ENCODE peak calls at places on chromosomes 6 and 20, in four cellular contexts. X is upper lobe of left lung, I is GM23338, G is stomach. C is an unnamed sample.
A peak's percentile ranks its signal among the peaks of the same experiment; 100 is the strongest.

GRCh38 chr6:170093276-170093657 is 197.6 kb downstream of the DLL1 start:
- DNase-seq in X (peak; percentile 15), I (no peak), G (peak; percentile 14), C (no peak)

GRCh38 chr6:24584390-24584735 is 61.6 kb downstream of the KIAA0319 start:
- DNase-seq in G (no peak), X (no peak), I (no peak), C (no peak)

GRCh38 chr6:1535295-1535694 is 74.4 kb upstream of the FOXC1 start:
- DNase-seq in G (no peak), I (no peak), X (no peak), C (no peak)

GRCh38 chr20:16147221-16147620 is 426.0 kb downstream of the KIF16B start:
- DNase-seq in G (no peak), X (no peak), I (no peak), C (no peak)

GRCh38 chr6:4210619-4211419 is 75.4 kb upstream of the ECI2 start:
- DNase-seq in I (peak; percentile 86), X (no peak), G (peak; percentile 69), C (no peak)

GRCh38 chr6:125950293-125950692 is 6.3 kb upstream of the HINT3 start:
- DNase-seq in X (no peak), G (no peak), I (peak; percentile 64), C (no peak)

GRCh38 chr6:14804444-14805210 is 441.2 kb upstream of the JARID2 start:
- DNase-seq in X (no peak), I (no peak), G (peak; percentile 77), C (no peak)

GRCh38 chr20:22394583-22394982 is 189.8 kb downstream of the FOXA2 start:
- DNase-seq in I (no peak), X (no peak), G (no peak), C (no peak)

GRCh38 chr20:4740774-4741431 is 19.2 kb downstream of the PRND start:
- DNase-seq in X (peak; percentile 41), I (peak; percentile 91), G (peak; percentile 58), C (no peak)

GRCh38 chr6:19301980-19302379 is 535.2 kb upstream of the ID4 start:
- DNase-seq in I (no peak), X (no peak), G (no peak), C (no peak)

GRCh38 chr6:71383891-71384489 is 95.4 kb downstream of the OGFRL1 start:
- DNase-seq in G (no peak), I (peak; percentile 77), X (no peak), C (no peak)

GRCh38 chr6:105192707-105193465 is 13.1 kb upstream of the POPDC3 start:
- DNase-seq in X (no peak), G (no peak), I (no peak), C (no peak)

GRCh38 chr20:57930328-57930727 is 220.5 kb upstream of the PMEPA1 start:
- DNase-seq in X (no peak), G (no peak), I (no peak), C (no peak)

GRCh38 chr6:15950962-15951569 is 177.8 kb upstream of the MYLIP start:
- DNase-seq in X (no peak), G (no peak), I (no peak), C (no peak)

GRCh38 chr6:145749632-145750031 is 14.3 kb upstream of the EPM2A start:
- DNase-seq in X (no peak), G (no peak), I (no peak), C (no peak)

GRCh38 chr6:149473080-149474052 is 11.4 kb downstream of the ZC3H12D start:
- DNase-seq in G (peak; percentile 44), I (no peak), X (no peak), C (no peak)

GRCh38 chr6:151291145-151292055 is 51.6 kb downstream of the AKAP12 start:
- DNase-seq in I (no peak), G (no peak), X (no peak), C (no peak)

GRCh38 chr6:68967549-68968300 is 332.6 kb downstream of the ADGRB3 start:
- DNase-seq in X (peak; percentile 39), I (peak; percentile 90), G (peak; percentile 57), C (no peak)

GRCh38 chr20:33443006-33443511 is 504 bp downstream of the SNTA1 start:
- DNase-seq in I (peak; percentile 47), X (no peak), G (peak; percentile 29), C (no peak)

GRCh38 chr6:137430954-137431353 is 63.2 kb downstream of the OLIG3 start:
- DNase-seq in I (no peak), G (no peak), X (no peak), C (no peak)

GRCh38 chr6:17580518-17581048 is 19.5 kb upstream of the FAM8A1 start:
- DNase-seq in X (peak; percentile 39), I (peak; percentile 79), G (peak; percentile 35), C (no peak)

GRCh38 chr6:132333639-132334516 is 67.4 kb downstream of the MOXD1 start:
- DNase-seq in I (peak; percentile 34), X (no peak), G (peak; percentile 57), C (no peak)

GRCh38 chr6:142838821-142839685 is 105.9 kb downstream of the HIVEP2 start:
- DNase-seq in G (no peak), I (no peak), X (no peak), C (no peak)

GRCh38 chr6:139336488-139336887 is 38.0 kb downstream of the CITED2 start:
- DNase-seq in I (no peak), G (peak; percentile 50), X (no peak), C (no peak)

GRCh38 chr6:86969573-86969972 is 32.2 kb downstream of the HTR1E start:
- DNase-seq in X (no peak), I (no peak), G (peak; percentile 72), C (no peak)

GRCh38 chr6:26520088-26520839 is 17.9 kb upstream of the HMGN4 start:
- DNase-seq in X (no peak), G (no peak), I (no peak), C (no peak)

GRCh38 chr6:1502041-1502440 is 107.7 kb upstream of the FOXC1 start:
- DNase-seq in G (no peak), X (no peak), I (no peak), C (no peak)

GRCh38 chr20:16970751-16971150 is 222.6 kb downstream of the OTOR start:
- DNase-seq in X (no peak), I (no peak), G (no peak), C (no peak)

GRCh38 chr20:9829835-9830234 is 9.0 kb downstream of the PAK5 start:
- DNase-seq in X (no peak), I (peak; percentile 66), G (no peak), C (no peak)

GRCh38 chr20:6622041-6622440 is 145.4 kb upstream of the BMP2 start:
- DNase-seq in G (no peak), I (no peak), X (no peak), C (no peak)

GRCh38 chr20:51631011-51631950 is 88.8 kb upstream of the NFATC2 start:
- DNase-seq in X (peak; percentile 32), G (no peak), I (no peak), C (no peak)

GRCh38 chr20:32891491-32891890 is 32.8 kb downstream of the EFCAB8 start:
- DNase-seq in G (no peak), X (no peak), I (no peak), C (no peak)

GRCh38 chr6:33443025-33443424 is 11.4 kb upstream of the ZBTB9 start:
- DNase-seq in X (no peak), I (no peak), G (no peak), C (no peak)

GRCh38 chr6:33441457-33441856 is 12.9 kb upstream of the ZBTB9 start:
- DNase-seq in X (no peak), G (no peak), I (no peak), C (no peak)

GRCh38 chr6:33443619-33444504 is 10.5 kb upstream of the ZBTB9 start:
- DNase-seq in X (no peak), I (no peak), G (no peak), C (no peak)

GRCh38 chr6:33440649-33441309 is 13.6 kb upstream of the ZBTB9 start:
- DNase-seq in X (no peak), I (no peak), G (no peak), C (no peak)

GRCh38 chr6:33442283-33442682 is 12.1 kb upstream of the ZBTB9 start:
- DNase-seq in G (no peak), X (no peak), I (no peak), C (no peak)
- H3K27me3 ChIP-seq in G (no peaks in the 10 kb centered on the region), X (no peaks in the 10 kb centered on the region), I (no peaks in the 10 kb centered on the region), C (no peaks in the 10 kb centered on the region)

DNA sequence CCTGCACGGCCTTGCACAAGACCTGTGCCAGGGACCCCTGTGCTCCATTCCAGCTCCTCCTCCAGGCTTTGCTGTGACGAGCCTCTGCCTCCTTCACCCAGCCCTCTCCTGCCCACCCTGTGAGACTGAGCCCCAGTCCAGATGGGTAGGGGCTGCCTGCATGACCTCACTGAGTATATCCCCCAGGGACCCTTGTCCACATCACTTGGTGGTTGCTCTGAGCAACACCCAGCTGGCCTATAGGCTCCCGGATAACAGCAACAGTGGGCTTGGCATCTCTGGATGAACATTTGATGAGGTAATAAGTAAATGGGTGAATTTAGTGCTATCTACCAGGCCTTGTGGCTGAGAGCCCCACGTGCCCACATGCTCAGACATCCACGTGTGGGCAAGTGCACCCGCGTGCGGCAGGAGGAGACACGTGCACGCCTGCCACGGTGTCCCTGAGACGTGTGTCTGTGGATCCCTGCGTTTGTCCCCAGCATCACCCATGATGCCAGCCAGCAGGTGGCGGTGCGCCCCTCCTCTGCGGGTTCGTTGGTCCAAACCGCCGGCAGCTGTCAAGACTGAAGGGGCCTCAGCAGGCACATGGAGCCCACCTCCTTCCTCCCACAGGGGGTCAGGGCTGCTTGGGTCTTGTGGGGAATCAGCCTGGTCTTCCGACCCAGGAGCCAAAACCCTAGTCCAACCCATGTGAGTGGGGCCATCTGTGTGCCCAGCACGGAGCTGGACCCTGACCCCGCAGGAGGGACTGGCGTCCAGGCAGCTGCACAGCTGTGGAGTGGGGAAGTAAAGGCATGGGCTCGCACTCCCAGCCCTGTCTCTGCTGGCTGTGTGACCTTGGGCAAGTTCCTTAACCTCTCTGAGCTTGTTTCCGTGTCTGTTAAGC is 45.9 kb downstream of the FGD2 start:
- DNase-seq in I (peak; percentile 95), X (peak; percentile 93), G (peak; percentile 93), C (no peak)
- H3K4me3 ChIP-seq in I (peak overlapping the region; percentile 18), X (no peak overlapping the region), G (no peak overlapping the region), C (no peak overlapping the region)

DNA sequence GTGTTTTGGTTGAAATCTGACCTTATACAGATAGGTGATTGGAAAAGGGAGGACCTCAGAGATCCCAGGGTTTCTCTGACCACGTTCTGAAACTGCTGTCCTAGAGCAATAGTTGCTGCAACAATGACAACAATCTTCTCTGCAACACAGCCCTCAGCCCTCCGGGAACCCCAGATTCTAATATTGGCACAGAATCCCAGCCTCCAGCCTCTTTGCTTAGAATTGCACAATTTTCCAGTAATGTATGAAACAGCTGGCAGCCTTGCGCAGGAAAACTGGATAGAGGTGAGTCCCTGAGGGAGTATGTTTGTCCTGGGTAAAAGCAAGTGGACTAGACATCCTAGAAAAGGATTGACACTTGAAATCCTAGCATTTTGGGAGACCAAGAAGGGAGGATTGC is 30.4 kb upstream of the PNRC1 start:
- DNase-seq in X (peak; percentile 60), I (no peak), G (no peak), C (peak; percentile 95)
- TF ChIP-seq POLR2AphosphoS5 in X (peak; percentile 33), I (no peak), G (peak; percentile 53), C (no peak)

GRCh38 chr6:79334674-79335073 is 100.2 kb upstream of the HMGN3 start:
- DNase-seq in I (no peak), X (no peak), G (no peak), C (no peak)
- H3K27me3 ChIP-seq in I (no peaks in the 10 kb centered on the region), X (no peaks in the 10 kb centered on the region), G (no peaks in the 10 kb centered on the region), C (no peaks in the 10 kb centered on the region)